ENCODE peak calls at places on chromosome 11, in nine cellular contexts. One of them, this sample, is unnamed.

GRCh38 chr11:72844356-72844755 is 30.1 kb downstream of the ATG16L2 start:
- DNase-seq in AG04450: peak
- DNase-seq in effector CD4-positive, alpha-beta T cell: no peak
- DNase-seq in brain microvascular endothelial cell: no peak
- DNase-seq in LHCN-M2: no peak
- DNase-seq in mucosa of descending colon: no peak
- DNase-seq in astrocyte of the spinal cord: peak
- DNase-seq in activated CD8-positive, alpha-beta memory T cell treated with anti-CD3 and anti-CD28 coated beads for 24 hours: no peak
- DNase-seq in WERI-Rb-1: no peak
- DNase-seq in this sample: no peak

GRCh38 chr11:1770061-1770460 is 6.3 kb upstream of the CTSD start:
- DNase-seq in AG04450: no peak
- DNase-seq in effector CD4-positive, alpha-beta T cell: no peak
- DNase-seq in brain microvascular endothelial cell: no peak
- DNase-seq in LHCN-M2: no peak
- DNase-seq in mucosa of descending colon: no peak
- DNase-seq in astrocyte of the spinal cord: no peak
- DNase-seq in activated CD8-positive, alpha-beta memory T cell treated with anti-CD3 and anti-CD28 coated beads for 24 hours: no peak
- DNase-seq in WERI-Rb-1: no peak
- DNase-seq in this sample: no peak

GRCh38 chr11:96863520-96863919 is 473.7 kb downstream of the JRKL start:
- DNase-seq in AG04450: no peak
- DNase-seq in effector CD4-positive, alpha-beta T cell: no peak
- DNase-seq in brain microvascular endothelial cell: no peak
- DNase-seq in LHCN-M2: no peak
- DNase-seq in mucosa of descending colon: no peak
- DNase-seq in astrocyte of the spinal cord: no peak
- DNase-seq in activated CD8-positive, alpha-beta memory T cell treated with anti-CD3 and anti-CD28 coated beads for 24 hours: no peak
- DNase-seq in WERI-Rb-1: no peak
- DNase-seq in this sample: no peak

GRCh38 chr11:60924906-60925684 is 835 bp downstream of the TMEM132A start:
- DNase-seq in AG04450: no peak
- DNase-seq in effector CD4-positive, alpha-beta T cell: no peak
- DNase-seq in brain microvascular endothelial cell: no peak
- DNase-seq in LHCN-M2: no peak
- DNase-seq in mucosa of descending colon: no peak
- DNase-seq in astrocyte of the spinal cord: no peak
- DNase-seq in activated CD8-positive, alpha-beta memory T cell treated with anti-CD3 and anti-CD28 coated beads for 24 hours: no peak
- DNase-seq in WERI-Rb-1: no peak
- DNase-seq in this sample: peak

GRCh38 chr11:122323754-122324421 is 207.9 kb upstream of the BLID start:
- DNase-seq in AG04450: no peak
- DNase-seq in effector CD4-positive, alpha-beta T cell: no peak
- DNase-seq in brain microvascular endothelial cell: no peak
- DNase-seq in LHCN-M2: no peak
- DNase-seq in mucosa of descending colon: no peak
- DNase-seq in astrocyte of the spinal cord: no peak
- DNase-seq in activated CD8-positive, alpha-beta memory T cell treated with anti-CD3 and anti-CD28 coated beads for 24 hours: no peak
- DNase-seq in WERI-Rb-1: no peak
- DNase-seq in this sample: no peak

GRCh38 chr11:69799582-69799981 is 19.6 kb downstream of the FGF3 start:
- DNase-seq in AG04450: no peak
- DNase-seq in effector CD4-positive, alpha-beta T cell: no peak
- DNase-seq in brain microvascular endothelial cell: peak
- DNase-seq in LHCN-M2: peak
- DNase-seq in mucosa of descending colon: no peak
- DNase-seq in astrocyte of the spinal cord: no peak
- DNase-seq in activated CD8-positive, alpha-beta memory T cell treated with anti-CD3 and anti-CD28 coated beads for 24 hours: no peak
- DNase-seq in WERI-Rb-1: peak
- DNase-seq in this sample: no peak

GRCh38 chr11:8709002-8709672 is 26.5 kb downstream of the RPL27A start:
- DNase-seq in AG04450: peak
- DNase-seq in effector CD4-positive, alpha-beta T cell: no peak
- DNase-seq in brain microvascular endothelial cell: no peak
- DNase-seq in LHCN-M2: peak
- DNase-seq in mucosa of descending colon: peak
- DNase-seq in astrocyte of the spinal cord: peak
- DNase-seq in activated CD8-positive, alpha-beta memory T cell treated with anti-CD3 and anti-CD28 coated beads for 24 hours: no peak
- DNase-seq in WERI-Rb-1: no peak
- DNase-seq in this sample: no peak

GRCh38 chr11:69525516-69526452 is 44.3 kb downstream of the LINC01488 start:
- DNase-seq in AG04450: no peak
- DNase-seq in effector CD4-positive, alpha-beta T cell: no peak
- DNase-seq in brain microvascular endothelial cell: no peak
- DNase-seq in LHCN-M2: no peak
- DNase-seq in mucosa of descending colon: no peak
- DNase-seq in astrocyte of the spinal cord: no peak
- DNase-seq in activated CD8-positive, alpha-beta memory T cell treated with anti-CD3 and anti-CD28 coated beads for 24 hours: no peak
- DNase-seq in WERI-Rb-1: no peak
- DNase-seq in this sample: peak

GRCh38 chr11:96211433-96211832 is 131.6 kb downstream of the MAML2 start:
- DNase-seq in AG04450: no peak
- DNase-seq in effector CD4-positive, alpha-beta T cell: no peak
- DNase-seq in brain microvascular endothelial cell: no peak
- DNase-seq in LHCN-M2: no peak
- DNase-seq in mucosa of descending colon: no peak
- DNase-seq in astrocyte of the spinal cord: no peak
- DNase-seq in activated CD8-positive, alpha-beta memory T cell treated with anti-CD3 and anti-CD28 coated beads for 24 hours: no peak
- DNase-seq in WERI-Rb-1: no peak
- DNase-seq in this sample: no peak

This sample was measured in D341Med.